ENCODE peak calls at places on chromosomes 16 and 17, in five cellular contexts. One of them, this sample, is unnamed.

GRCh38 chr17:40551091-40551873 is 14.0 kb downstream of the CCR7 start:
- DNase-seq in epithelial cell of esophagus: peak
- DNase-seq in fibroblast of mammary gland: peak
- DNase-seq in neural crest cell: no peak
- DNase-seq in dorsolateral prefrontal cortex: peak
- DNase-seq in this sample: peak

GRCh38 chr16:27449434-27450188 is 47.6 kb downstream of the IL21R start:
- DNase-seq in epithelial cell of esophagus: no peak
- DNase-seq in fibroblast of mammary gland: no peak
- DNase-seq in dorsolateral prefrontal cortex: no peak
- DNase-seq in neural crest cell: no peak
- DNase-seq in this sample: peak

GRCh38 chr16:48114410-48114809 is 41.4 kb downstream of the ABCC12 start:
- DNase-seq in neural crest cell: no peak
- DNase-seq in fibroblast of mammary gland: no peak
- DNase-seq in epithelial cell of esophagus: no peak
- DNase-seq in dorsolateral prefrontal cortex: no peak
- DNase-seq in this sample: no peak

GRCh38 chr16:86555763-86556130 is 712 bp upstream of the MTHFSD start:
- DNase-seq in dorsolateral prefrontal cortex: no peak
- DNase-seq in neural crest cell: no peak
- DNase-seq in epithelial cell of esophagus: no peak
- DNase-seq in fibroblast of mammary gland: no peak
- DNase-seq in this sample: no peak

GRCh38 chr16:51651061-51651466 is 500.0 kb upstream of the SALL1 start:
- DNase-seq in fibroblast of mammary gland: no peak
- DNase-seq in epithelial cell of esophagus: no peak
- DNase-seq in dorsolateral prefrontal cortex: peak
- DNase-seq in neural crest cell: no peak
- DNase-seq in this sample: no peak

GRCh38 chr16:19660432-19660831 is 57.6 kb downstream of the KNOP1 start:
- DNase-seq in fibroblast of mammary gland: peak
- DNase-seq in epithelial cell of esophagus: no peak
- DNase-seq in neural crest cell: no peak
- DNase-seq in dorsolateral prefrontal cortex: no peak
- DNase-seq in this sample: no peak

GRCh38 chr17:50977487-50978159 is 111.5 kb upstream of the TOB1 start:
- DNase-seq in neural crest cell: no peak
- DNase-seq in dorsolateral prefrontal cortex: no peak
- DNase-seq in epithelial cell of esophagus: no peak
- DNase-seq in fibroblast of mammary gland: no peak
- DNase-seq in this sample: no peak

GRCh38 chr17:81527591-81528383 is at the start of gene FSCN2:
- DNase-seq in epithelial cell of esophagus: no peak
- DNase-seq in neural crest cell: no peak
- DNase-seq in dorsolateral prefrontal cortex: no peak
- DNase-seq in fibroblast of mammary gland: peak
- DNase-seq in this sample: no peak

GRCh38 chr17:65794572-65794971 is 233.1 kb upstream of the AXIN2 start:
- DNase-seq in dorsolateral prefrontal cortex: no peak
- DNase-seq in neural crest cell: no peak
- DNase-seq in fibroblast of mammary gland: peak
- DNase-seq in epithelial cell of esophagus: peak
- DNase-seq in this sample: no peak

GRCh38 chr17:51711581-51711980 is 446.9 kb downstream of the CA10 start:
- DNase-seq in neural crest cell: no peak
- DNase-seq in dorsolateral prefrontal cortex: no peak
- DNase-seq in fibroblast of mammary gland: no peak
- DNase-seq in epithelial cell of esophagus: no peak
- DNase-seq in this sample: no peak

GRCh38 chr16:80158766-80159165 is 382.0 kb upstream of the DYNLRB2 start:
- DNase-seq in dorsolateral prefrontal cortex: no peak
- DNase-seq in fibroblast of mammary gland: peak
- DNase-seq in neural crest cell: no peak
- DNase-seq in epithelial cell of esophagus: peak
- DNase-seq in this sample: no peak

GRCh38 chr17:41678907-41679739 is 9.6 kb upstream of the EIF1 start:
- DNase-seq in epithelial cell of esophagus: peak
- DNase-seq in dorsolateral prefrontal cortex: no peak
- DNase-seq in neural crest cell: no peak
- DNase-seq in fibroblast of mammary gland: peak
- DNase-seq in this sample: no peak

GRCh38 chr17:13362341-13363122 is 239.2 kb downstream of the HS3ST3A1 start:
- DNase-seq in dorsolateral prefrontal cortex: no peak
- DNase-seq in fibroblast of mammary gland: peak
- DNase-seq in neural crest cell: no peak
- DNase-seq in epithelial cell of esophagus: peak
- DNase-seq in this sample: no peak

GRCh38 chr17:60677308-60678117 is at the start of gene BCAS3:
- DNase-seq in fibroblast of mammary gland: peak
- DNase-seq in epithelial cell of esophagus: peak
- DNase-seq in dorsolateral prefrontal cortex: peak
- DNase-seq in neural crest cell: peak
- DNase-seq in this sample: peak

GRCh38 chr17:60676758-60677307 is 818 bp upstream of the BCAS3 start:
- DNase-seq in dorsolateral prefrontal cortex: no peak
- DNase-seq in neural crest cell: no peak
- DNase-seq in fibroblast of mammary gland: no peak
- DNase-seq in epithelial cell of esophagus: no peak
- DNase-seq in this sample: no peak

GRCh38 chr17:60678118-60678444 is 430 bp downstream of the BCAS3 start:
- DNase-seq in fibroblast of mammary gland: no peak
- DNase-seq in neural crest cell: no peak
- DNase-seq in dorsolateral prefrontal cortex: no peak
- DNase-seq in epithelial cell of esophagus: no peak
- DNase-seq in this sample: no peak

GRCh38 chr17:60679287-60679686 is 1.6 kb downstream of the BCAS3 start:
- DNase-seq in fibroblast of mammary gland: no peak
- DNase-seq in dorsolateral prefrontal cortex: no peak
- DNase-seq in epithelial cell of esophagus: no peak
- DNase-seq in neural crest cell: no peak
- DNase-seq in this sample: no peak

GRCh38 chr17:60675997-60676396 is 1.7 kb upstream of the BCAS3 start:
- DNase-seq in fibroblast of mammary gland: no peak
- DNase-seq in neural crest cell: no peak
- DNase-seq in dorsolateral prefrontal cortex: no peak
- DNase-seq in epithelial cell of esophagus: no peak
- DNase-seq in this sample: no peak
- TF ChIP-seq CTCF in fibroblast of mammary gland: no peak
- TF ChIP-seq CTCF in neural crest cell: no peak
- TF ChIP-seq CTCF in dorsolateral prefrontal cortex: no peak
- TF ChIP-seq CTCF in epithelial cell of esophagus: no peak
- TF ChIP-seq CTCF in this sample: no peak

GRCh38 chr17:32265192-32265895 is at the start of gene RHBDL3:
- DNase-seq in neural crest cell: no peak
- DNase-seq in dorsolateral prefrontal cortex: no peak
- DNase-seq in fibroblast of mammary gland: no peak
- DNase-seq in epithelial cell of esophagus: no peak
- DNase-seq in this sample: peak

GRCh38 chr17:32265896-32266388 is 310 bp downstream of the RHBDL3 start:
- DNase-seq in epithelial cell of esophagus: no peak
- DNase-seq in fibroblast of mammary gland: no peak
- DNase-seq in dorsolateral prefrontal cortex: no peak
- DNase-seq in neural crest cell: no peak
- DNase-seq in this sample: no peak

GRCh38 chr17:32261937-32262510 is 3.6 kb upstream of the RHBDL3 start:
- DNase-seq in epithelial cell of esophagus: no peak
- DNase-seq in neural crest cell: no peak
- DNase-seq in dorsolateral prefrontal cortex: no peak
- DNase-seq in fibroblast of mammary gland: no peak
- DNase-seq in this sample: no peak

GRCh38 chr17:32264823-32265191 is 825 bp upstream of the RHBDL3 start:
- DNase-seq in fibroblast of mammary gland: no peak
- DNase-seq in epithelial cell of esophagus: no peak
- DNase-seq in neural crest cell: no peak
- DNase-seq in dorsolateral prefrontal cortex: no peak
- DNase-seq in this sample: no peak

DNA sequence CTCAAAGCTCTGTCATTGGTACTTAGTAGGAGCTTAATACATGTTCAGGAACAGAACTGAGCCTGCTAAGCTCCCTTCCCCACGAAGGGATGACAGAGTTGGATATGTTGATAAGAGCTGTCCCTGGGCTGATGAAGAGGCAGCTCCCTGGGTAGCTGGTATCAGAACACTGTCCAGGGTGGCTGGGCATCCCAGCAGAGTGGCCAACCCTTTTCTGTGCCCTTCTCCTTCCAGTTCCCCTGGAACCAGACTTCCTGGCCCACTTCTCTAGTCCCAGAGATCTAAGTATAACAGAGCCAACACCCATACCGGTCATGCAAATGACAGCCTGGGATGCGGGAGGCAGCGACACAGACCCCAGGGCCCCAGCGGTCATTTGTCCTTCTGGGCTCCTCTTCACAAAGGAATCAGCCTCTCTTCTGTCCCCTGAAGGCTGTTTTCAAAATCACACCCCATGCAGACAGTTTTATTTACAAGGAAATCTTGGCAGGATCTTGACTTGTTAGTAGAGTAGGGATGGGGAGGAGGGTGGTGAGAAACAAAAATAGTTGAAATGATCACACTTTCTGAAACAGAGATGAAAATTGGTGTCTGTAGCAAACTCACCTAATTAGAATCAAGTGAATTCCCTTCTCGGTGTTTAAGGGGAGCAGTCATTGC is 1.4 kb upstream of the RHBDL3 start:
- DNase-seq in fibroblast of mammary gland: no peak
- DNase-seq in epithelial cell of esophagus: no peak
- DNase-seq in dorsolateral prefrontal cortex: no peak
- DNase-seq in neural crest cell: no peak
- DNase-seq in this sample: no peak
- TF ChIP-seq CTCF in fibroblast of mammary gland: peak
- TF ChIP-seq CTCF in epithelial cell of esophagus: no peak
- TF ChIP-seq CTCF in dorsolateral prefrontal cortex: no peak
- TF ChIP-seq CTCF in neural crest cell: peak
- TF ChIP-seq CTCF in this sample: no peak

GRCh38 chr17:43645765-43646481 is 15.8 kb downstream of the MEOX1 start:
- DNase-seq in neural crest cell: no peak
- DNase-seq in epithelial cell of esophagus: peak
- DNase-seq in dorsolateral prefrontal cortex: no peak
- DNase-seq in fibroblast of mammary gland: peak
- DNase-seq in this sample: no peak
- TF ChIP-seq CTCF in neural crest cell: no peak
- TF ChIP-seq CTCF in epithelial cell of esophagus: no peak
- TF ChIP-seq CTCF in dorsolateral prefrontal cortex: no peak
- TF ChIP-seq CTCF in fibroblast of mammary gland: no peak
- TF ChIP-seq CTCF in this sample: no peak

GRCh38 chr16:63061319-63061718 is 1025.1 kb upstream of the CDH8 start:
- DNase-seq in neural crest cell: no peak
- DNase-seq in dorsolateral prefrontal cortex: no peak
- DNase-seq in fibroblast of mammary gland: no peak
- DNase-seq in epithelial cell of esophagus: no peak
- DNase-seq in this sample: no peak
- TF ChIP-seq CTCF in neural crest cell: no peak
- TF ChIP-seq CTCF in dorsolateral prefrontal cortex: no peak
- TF ChIP-seq CTCF in fibroblast of mammary gland: no peak
- TF ChIP-seq CTCF in epithelial cell of esophagus: no peak
- TF ChIP-seq CTCF in this sample: no peak

DNA sequence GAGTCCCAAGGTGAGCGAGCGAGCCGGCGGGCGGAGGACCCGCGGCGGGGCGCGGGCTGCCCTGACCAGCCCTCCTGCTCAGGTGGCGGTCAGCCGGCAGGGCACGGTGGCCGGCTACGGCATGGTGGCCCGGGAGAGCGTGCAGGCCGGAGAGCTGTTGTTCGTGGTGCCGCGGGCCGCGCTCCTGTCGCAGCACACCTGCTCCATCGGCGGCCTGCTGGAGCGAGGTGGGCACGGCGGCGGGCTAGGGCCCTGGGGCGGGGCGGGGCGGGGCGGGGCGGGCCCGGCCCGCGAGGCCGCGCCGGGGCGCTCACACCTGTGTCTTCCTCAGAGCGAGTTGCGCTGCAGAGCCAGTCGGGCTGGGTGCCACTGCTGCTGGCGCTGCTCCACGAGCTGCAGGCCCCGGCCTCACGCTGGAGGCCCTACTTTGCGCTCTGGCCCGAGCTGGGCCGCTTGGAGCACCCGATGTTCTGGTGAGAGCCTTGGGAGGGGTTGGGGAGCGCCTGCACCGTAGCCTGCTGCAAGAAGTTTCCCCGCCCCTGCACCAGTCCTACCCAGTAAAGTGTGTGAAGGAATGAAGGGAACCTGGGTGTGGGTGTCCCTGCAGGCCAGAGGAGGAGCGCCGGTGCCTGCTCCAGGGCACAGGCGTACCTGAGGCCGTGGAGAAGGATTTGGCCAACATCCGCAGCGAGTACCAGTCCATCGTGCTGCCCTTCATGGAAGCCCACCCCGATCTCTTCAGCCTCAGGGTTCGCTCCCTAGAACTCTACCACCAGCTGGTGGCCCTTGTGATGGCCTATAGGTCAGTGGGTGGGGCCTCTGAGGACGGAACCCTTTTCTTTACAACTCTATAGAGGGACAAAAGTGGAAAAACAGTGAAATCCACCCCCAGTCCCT is 802 bp downstream of the SETD6 start:
- DNase-seq in fibroblast of mammary gland: no peak
- DNase-seq in neural crest cell: no peak
- DNase-seq in dorsolateral prefrontal cortex: no peak
- DNase-seq in epithelial cell of esophagus: peak
- DNase-seq in this sample: no peak
- TF ChIP-seq CTCF in fibroblast of mammary gland: no peak
- TF ChIP-seq CTCF in neural crest cell: peak
- TF ChIP-seq CTCF in dorsolateral prefrontal cortex: no peak
- TF ChIP-seq CTCF in epithelial cell of esophagus: peak
- TF ChIP-seq CTCF in this sample: no peak

This sample was measured in activated B cell treated with CpG ODN at 0.5 μM for 24 hours.